ENCODE peak calls at places on chromosomes 2 and 18, in six cellular contexts. P, N, S, G, D and A are unnamed samples.

GRCh38 chr2:168986544-168986943 is 44.6 kb downstream of the ABCB11 start:
- DNase-seq in P (no peak), N (no peak), S (no peak), G (no peak), D (no peak), A (no peak)

GRCh38 chr18:48222118-48222517 is 187.1 kb downstream of the ZBTB7C start:
- DNase-seq in P (peak; percentile 67), N (no peak), S (no peak), G (no peak), D (no peak), A (peak; percentile 6)

GRCh38 chr2:25086070-25086560 is 44.2 kb downstream of the EFR3B start:
- DNase-seq in P (no peak), N (no peak), S (no peak), G (no peak), D (no peak), A (no peak)

GRCh38 chr2:31813016-31813415 is 197.8 kb downstream of the MEMO1 start:
- DNase-seq in P (no peak), N (no peak), S (no peak), G (no peak), D (no peak), A (no peak)

GRCh38 chr2:127014630-127015029 is 92.3 kb downstream of the BIN1 start:
- DNase-seq in P (no peak), N (peak; percentile 19), S (no peak), G (no peak), D (no peak), A (no peak)

GRCh38 chr18:59957957-59958356 is 58.2 kb downstream of the PMAIP1 start:
- DNase-seq in P (peak; percentile 40), N (peak; percentile 52), S (no peak), G (no peak), D (no peak), A (no peak)

GRCh38 chr2:98748303-98749052 is 17.5 kb upstream of the MGAT4A start:
- DNase-seq in P (no peak), N (no peak), S (no peak), G (no peak), D (no peak), A (no peak)

GRCh38 chr2:83844490-83844889 is 614.6 kb downstream of the SUCLG1 start:
- DNase-seq in P (no peak), N (no peak), S (no peak), G (no peak), D (no peak), A (no peak)

GRCh38 chr2:226618544-226618874 is 181.1 kb downstream of the IRS1 start:
- DNase-seq in P (no peak), N (no peak), S (no peak), G (no peak), D (no peak), A (no peak)

DNA sequence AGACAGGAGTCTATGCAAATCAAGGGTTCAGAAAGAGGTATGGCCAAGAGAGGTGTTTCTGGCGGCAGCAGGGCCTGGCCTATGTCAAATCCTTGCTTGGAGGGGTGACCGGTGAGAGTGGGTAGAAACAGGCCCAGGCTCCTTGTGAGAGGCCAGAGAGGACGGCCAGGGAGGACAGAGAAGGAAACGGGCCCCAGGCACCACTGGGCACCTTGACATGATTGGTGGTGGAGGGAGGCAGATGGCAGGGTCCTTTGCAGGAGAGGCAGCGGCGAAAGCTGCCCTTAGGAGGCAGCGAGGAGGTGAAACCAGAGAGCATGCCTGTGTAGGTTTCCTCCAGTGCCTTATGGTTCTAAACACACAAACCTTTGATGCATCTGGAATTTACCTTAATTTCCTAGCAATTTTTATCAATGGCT is 6.2 kb downstream of the RAMP1 start:
- DNase-seq in P (no peak), N (no peak), S (no peak), G (no peak), D (no peak), A (no peak)
- H3K27ac ChIP-seq in P (peak overlapping the region; percentile 83), N (no peak overlapping the region), S (no peak overlapping the region), G (peak overlapping the region; percentile 65), D (peak overlapping the region; percentile 92), A (no peak overlapping the region)

DNA sequence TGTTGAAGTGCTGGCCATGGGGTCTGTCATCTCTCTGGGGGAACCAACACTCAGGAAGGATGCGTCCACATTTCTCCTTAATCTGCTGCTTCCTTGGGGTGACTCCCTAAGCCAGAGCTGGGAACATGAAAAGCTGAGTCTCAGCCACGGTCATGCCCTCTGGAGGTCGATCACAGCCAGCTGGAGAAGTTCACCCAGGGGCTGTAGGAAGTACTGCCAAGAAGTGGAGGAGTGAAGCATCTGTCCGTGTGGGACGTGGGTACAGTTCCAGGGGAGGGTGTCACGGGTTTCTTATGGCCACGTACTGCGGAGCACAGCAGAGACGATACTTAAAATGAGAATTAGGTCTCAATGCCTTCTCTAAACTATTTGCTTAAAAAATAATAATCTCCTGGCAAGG is 42.4 kb upstream of the IGFBP2 start:
- DNase-seq in P (peak; percentile 66), N (no peak), S (no peak), G (no peak), D (no peak), A (no peak)
- H3K27ac ChIP-seq in P (no peak overlapping the region), N (no peak overlapping the region), S (no peak overlapping the region), G (peak overlapping the region; percentile 27), D (no peak overlapping the region), A (no peak overlapping the region)

GRCh38 chr2:147006724-147007123 is 838.1 kb upstream of the ACVR2A start:
- DNase-seq in P (no peak), N (no peak), S (no peak), G (no peak), D (no peak), A (no peak)
- H3K27ac ChIP-seq in P (no peak overlapping the region), N (no peak overlapping the region), S (no peak overlapping the region), G (no peak overlapping the region), D (no peak overlapping the region), A (no peak overlapping the region)

GRCh38 chr2:176115883-176116813 is at the start of gene HOXD10:
- DNase-seq in P (no peak), N (peak; percentile 78), S (no peak), G (no peak), D (no peak), A (no peak)
- H3K27ac ChIP-seq in P (no peak within 1 kb of the TSS), N (no peak within 1 kb of the TSS), S (no peak within 1 kb of the TSS), G (peak within 1 kb of the TSS; percentile 16), D (no peak within 1 kb of the TSS), A (no peak within 1 kb of the TSS)

GRCh38 chr18:57918601-57919000 is 115.5 kb upstream of the ATP8B1 start:
- DNase-seq in P (no peak), N (no peak), S (no peak), G (no peak), D (no peak), A (no peak)

GRCh38 chr18:57913686-57914085 is 110.6 kb upstream of the ATP8B1 start:
- DNase-seq in P (no peak), N (no peak), S (no peak), G (no peak), D (no peak), A (no peak)

GRCh38 chr18:57916684-57917083 is 113.6 kb upstream of the ATP8B1 start:
- DNase-seq in P (no peak), N (no peak), S (no peak), G (no peak), D (no peak), A (no peak)

GRCh38 chr18:57915848-57916596 is 112.9 kb upstream of the ATP8B1 start:
- DNase-seq in P (no peak), N (no peak), S (no peak), G (no peak), D (no peak), A (no peak)

DNA sequence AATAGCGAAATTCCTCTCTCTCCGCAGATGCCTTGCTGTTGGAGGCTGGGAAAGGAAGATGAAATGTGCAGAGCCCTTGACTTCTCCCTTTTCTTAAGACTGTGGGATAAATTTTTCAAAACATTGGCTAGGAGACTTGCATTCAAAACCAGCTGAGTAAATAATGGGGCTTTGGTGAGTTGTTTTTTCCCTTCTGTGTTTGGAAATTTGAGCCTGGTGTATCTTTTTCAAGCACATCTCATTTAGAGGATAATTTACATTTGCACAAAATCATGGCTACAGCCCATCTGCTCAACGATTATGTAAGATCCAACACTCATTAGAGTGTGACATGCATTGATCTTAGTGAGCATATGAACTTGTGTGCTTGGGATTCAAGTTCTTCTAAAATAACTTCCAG is 112.1 kb upstream of the ATP8B1 start:
- DNase-seq in P (no peak), N (no peak), S (no peak), G (no peak), D (no peak), A (no peak)
- H3K27ac ChIP-seq in P (peak overlapping the region; percentile 23), N (no peak overlapping the region), S (no peak overlapping the region), G (peak overlapping the region; percentile 10), D (no peak overlapping the region), A (no peak overlapping the region)

GRCh38 chr2:13698847-13699246 is 933.7 kb upstream of the LRATD1 start:
- DNase-seq in P (no peak), N (no peak), S (no peak), G (no peak), D (no peak), A (no peak)

GRCh38 chr2:13694673-13695072 is 937.8 kb upstream of the LRATD1 start:
- DNase-seq in P (no peak), N (no peak), S (no peak), G (no peak), D (no peak), A (no peak)

GRCh38 chr2:13696601-13697000 is 935.9 kb upstream of the LRATD1 start:
- DNase-seq in P (no peak), N (no peak), S (no peak), G (no peak), D (no peak), A (no peak)
- H3K27ac ChIP-seq in P (no peak overlapping the region), N (no peak overlapping the region), S (no peak overlapping the region), G (no peak overlapping the region), D (no peak overlapping the region), A (no peak overlapping the region)

DNA sequence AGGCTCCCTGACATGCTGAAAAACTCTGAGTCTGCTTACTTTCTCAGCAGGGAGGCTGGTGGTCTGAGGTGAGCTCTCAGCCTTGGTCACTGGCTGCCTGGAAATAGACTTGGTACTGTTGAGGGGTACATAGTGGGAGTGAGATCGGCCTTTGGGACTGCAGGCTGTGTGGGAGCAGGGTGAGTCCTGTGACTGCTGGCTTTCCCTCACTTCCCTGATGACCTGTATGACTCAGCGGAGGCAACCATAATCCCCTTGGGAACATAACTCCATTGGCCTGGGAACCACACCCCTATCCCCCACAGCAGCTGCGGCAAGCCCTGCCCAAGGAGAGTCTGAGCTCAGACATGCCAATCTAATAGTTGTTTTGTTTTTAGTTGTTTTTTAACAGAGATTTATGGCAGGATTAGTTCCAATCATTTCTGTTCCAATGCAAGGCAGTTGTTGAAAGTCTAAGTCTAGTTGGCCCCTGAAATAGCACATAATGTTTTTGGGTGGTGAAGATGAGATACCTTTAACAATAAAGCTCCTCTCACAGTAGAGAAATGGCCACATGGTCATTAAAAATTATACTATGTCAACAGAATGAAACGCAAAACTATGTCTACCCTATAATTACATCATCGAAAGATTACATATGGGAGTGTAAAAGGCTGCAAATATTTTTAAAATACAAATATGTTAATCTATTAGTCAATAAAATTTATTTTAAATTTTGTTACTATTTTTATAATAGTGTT is 414.1 kb upstream of the CHAC2 start:
- DNase-seq in P (no peak), N (no peak), S (no peak), G (no peak), D (no peak), A (no peak)
- H3K27ac ChIP-seq in P (no peak overlapping the region), N (no peak overlapping the region), S (no peak overlapping the region), G (no peak overlapping the region), D (no peak overlapping the region), A (no peak overlapping the region)

GRCh38 chr2:231039294-231039664 is 2.0 kb downstream of the C2orf72 start:
- DNase-seq in P (no peak), N (no peak), S (no peak), G (no peak), D (no peak), A (no peak)
- H3K27ac ChIP-seq in P (no peak overlapping the region), N (no peak overlapping the region), S (no peak overlapping the region), G (no peak overlapping the region), D (no peak overlapping the region), A (no peak overlapping the region)